ENCODE peak calls at places on chromosomes 1 and 21, in five cellular contexts. I is neuronal stem cell; S is CD8-positive, alpha-beta T cell; W is body of pancreas; D is OCI-LY7. P is an unnamed sample. For H3K4me1, the result is how much of the 10 kb centered on the place peaks cover.

GRCh38 chr1:168469690-168470089 is 74.1 kb downstream of the XCL2 start:
- DNase-seq in W (peak), I (no peak), D (no peak), S (peak), P (peak)

GRCh38 chr21:46500224-46500861 is 41.7 kb downstream of the DIP2A start:
- DNase-seq in I (no peak), W (no peak), S (no peak), D (no peak), P (no peak)

GRCh38 chr1:30327370-30328099 is 395.9 kb downstream of the MATN1 start:
- DNase-seq in D (no peak), S (no peak), W (no peak), I (no peak), P (peak)

GRCh38 chr1:54359393-54360162 is 46.6 kb downstream of the SSBP3 start:
- DNase-seq in W (no peak), S (no peak), I (no peak), D (no peak), P (no peak)

GRCh38 chr1:225461533-225462428 is 33.9 kb upstream of the LBR start:
- DNase-seq in S (no peak), D (no peak), W (peak), I (no peak), P (no peak)

GRCh38 chr1:64923294-64923718 is 43.0 kb downstream of the JAK1 start:
- DNase-seq in W (no peak), D (no peak), I (no peak), S (peak), P (no peak)

GRCh38 chr1:75542818-75543570 is 67.9 kb downstream of the SLC44A5 start:
- DNase-seq in I (no peak), D (no peak), S (no peak), W (no peak), P (no peak)

GRCh38 chr1:38608202-38608864 is 251.2 kb downstream of the RRAGC start:
- DNase-seq in S (no peak), D (peak), I (peak), W (no peak), P (peak)

GRCh38 chr1:200296091-200296661 is 113.7 kb downstream of the ZNF281 start:
- DNase-seq in D (no peak), W (peak), I (no peak), S (no peak), P (no peak)

GRCh38 chr1:59146651-59147358 is 150.1 kb upstream of the FGGY start:
- DNase-seq in S (peak), W (peak), D (no peak), I (peak), P (peak)

GRCh38 chr1:3556336-3556735 is 55.0 kb downstream of the MEGF6 start:
- DNase-seq in W (no peak), I (no peak), S (no peak), D (no peak), P (no peak)

GRCh38 chr1:87224209-87224608 is 104.5 kb upstream of the LMO4 start:
- DNase-seq in S (no peak), I (no peak), D (no peak), W (no peak), P (no peak)

GRCh38 chr1:99598738-99599411 is 47.0 kb upstream of the PALMD start:
- DNase-seq in W (no peak), D (no peak), S (no peak), I (no peak), P (no peak)

GRCh38 chr1:97414682-97415312 is 506.0 kb downstream of the DPYD start:
- DNase-seq in D (no peak), W (no peak), S (no peak), I (no peak), P (no peak)

GRCh38 chr1:248824701-248825100 is 1.0 kb downstream of the SH3BP5L start:
- DNase-seq in W (no peak), S (no peak), D (no peak), I (no peak), P (no peak)

GRCh38 chr21:31952828-31953227 is 80.0 kb downstream of the HUNK start:
- DNase-seq in S (no peak), D (no peak), I (no peak), W (no peak), P (no peak)

GRCh38 chr1:245458234-245458633 is 303.4 kb downstream of the KIF26B start:
- DNase-seq in I (no peak), D (no peak), W (no peak), S (no peak), P (peak)

DNA sequence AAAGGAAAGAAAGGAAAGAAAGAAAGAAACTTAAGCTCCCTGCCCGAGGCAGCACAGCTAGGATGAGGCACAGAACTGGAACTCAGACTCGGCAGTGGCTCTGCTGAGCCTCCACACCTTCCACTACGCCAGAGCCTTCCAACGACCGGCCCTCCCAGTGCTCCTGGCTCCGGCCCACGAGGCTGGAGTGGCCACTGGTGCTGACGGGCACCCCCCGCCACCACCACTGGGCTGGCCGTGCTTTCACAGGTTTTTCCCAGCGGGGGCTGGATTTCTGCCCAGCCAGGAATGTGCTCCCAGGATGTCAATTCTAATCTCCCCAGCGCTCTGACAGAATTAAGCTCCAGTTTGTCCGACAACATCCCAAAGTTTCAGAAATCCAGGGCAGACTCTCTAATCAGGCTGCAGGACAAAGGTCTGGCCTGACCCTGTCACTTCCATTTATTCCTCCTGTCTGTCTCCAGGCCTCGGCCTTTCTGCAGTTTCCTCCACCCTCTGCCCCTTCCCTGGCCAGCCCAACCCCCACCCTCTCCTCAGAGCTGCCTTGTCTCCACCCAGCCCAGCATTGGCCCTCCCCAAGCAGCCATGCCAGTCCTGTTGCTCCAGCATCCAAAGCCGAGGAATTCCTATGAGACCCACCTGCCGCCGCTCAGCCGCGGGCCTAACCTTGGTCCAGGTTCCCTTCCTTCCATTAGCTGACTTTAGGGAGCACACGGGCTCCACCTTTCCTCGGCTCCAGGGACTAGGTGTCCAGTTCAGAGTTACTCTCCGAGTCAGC is 81.9 kb downstream of the CASZ1 start:
- DNase-seq in I (peak), S (no peak), W (peak), D (no peak), P (peak)
- H3K4me1 ChIP-seq in I (under half), S (under half), W (under half), D (under half), P (under half)

GRCh38 chr1:116982319-116983004 is 19.1 kb upstream of the CD101 start:
- DNase-seq in W (peak), D (no peak), S (no peak), I (no peak), P (peak)

GRCh38 chr1:116986531-116987255 is 14.9 kb upstream of the CD101 start:
- DNase-seq in I (no peak), D (no peak), W (peak), S (no peak), P (no peak)

GRCh38 chr1:116983678-116984077 is 17.9 kb upstream of the CD101 start:
- DNase-seq in S (no peak), I (no peak), D (no peak), W (no peak), P (no peak)

GRCh38 chr1:116983112-116983511 is 18.4 kb upstream of the CD101 start:
- DNase-seq in I (no peak), D (no peak), S (no peak), W (no peak), P (no peak)

DNA sequence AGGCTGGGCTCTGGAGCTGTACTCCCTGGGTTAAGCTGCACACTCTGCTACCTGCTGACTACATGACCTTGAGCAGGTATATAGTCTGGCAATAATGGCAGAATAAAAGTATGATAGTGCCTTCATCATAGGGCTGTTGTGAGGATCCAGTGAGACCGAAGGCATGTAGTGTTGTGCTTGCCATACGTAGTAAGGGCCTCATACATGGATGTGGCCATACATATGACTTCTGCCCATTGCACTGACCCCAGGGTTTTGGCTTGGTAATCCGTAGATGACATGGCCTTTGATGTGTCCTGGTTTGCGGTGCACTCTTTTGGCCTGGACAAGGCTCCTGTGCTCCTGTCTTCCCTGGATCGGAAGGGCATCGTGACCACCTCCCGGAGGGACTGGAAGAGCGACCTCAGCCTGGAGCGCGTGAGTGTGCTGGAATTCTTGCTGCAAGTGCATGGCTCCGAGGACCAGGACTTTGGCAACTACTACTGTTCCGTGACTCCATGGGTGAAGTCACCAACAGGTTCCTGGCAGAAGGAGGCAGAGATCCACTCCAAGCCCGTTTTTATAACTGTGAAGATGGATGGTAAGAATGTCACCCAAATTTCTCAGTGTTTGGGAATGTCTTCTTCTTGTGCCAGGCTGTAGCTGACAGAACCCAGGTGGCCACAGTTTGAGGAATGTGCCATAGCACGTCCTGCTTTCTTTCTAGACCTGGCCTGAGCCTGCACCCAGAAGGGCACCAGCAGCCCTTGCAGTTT is 17.0 kb upstream of the CD101 start:
- DNase-seq in I (no peak), D (no peak), W (no peak), S (no peak), P (no peak)
- H3K4me1 ChIP-seq in I (under half), D (under half), W (half or more), S (under half), P (under half)

GRCh38 chr1:15332952-15333715 is 76.6 kb upstream of the EFHD2 start:
- DNase-seq in D (no peak), S (no peak), W (no peak), I (no peak), P (no peak)
- H3K4me1 ChIP-seq in D (under half), S (under half), W (under half), I (under half), P (under half)

GRCh38 chr1:203668401-203668800 is 41.8 kb downstream of the ATP2B4 start:
- DNase-seq in D (no peak), I (no peak), W (no peak), S (no peak), P (no peak)

GRCh38 chr1:203665986-203666385 is 39.4 kb downstream of the ATP2B4 start:
- DNase-seq in I (no peak), S (no peak), W (no peak), D (no peak), P (no peak)

GRCh38 chr1:203663820-203664219 is 37.2 kb downstream of the ATP2B4 start:
- DNase-seq in D (no peak), W (no peak), I (no peak), S (no peak), P (no peak)

GRCh38 chr1:203667616-203668015 is 41.0 kb downstream of the ATP2B4 start:
- DNase-seq in I (no peak), D (no peak), W (no peak), S (no peak), P (no peak)

GRCh38 chr1:203666621-203667020 is 40.0 kb downstream of the ATP2B4 start:
- DNase-seq in W (no peak), D (no peak), I (no peak), S (no peak), P (no peak)
- H3K4me1 ChIP-seq in W (under half), D (under half), I (under half), S (under half), P (under half)

GRCh38 chr1:1777510-1777909 is 760 bp downstream of the NADK start:
- DNase-seq in S (no peak), I (no peak), D (peak), W (peak), P (no peak)

GRCh38 chr1:1778827-1779675 is 781 bp upstream of the NADK start:
- DNase-seq in I (peak), D (peak), S (peak), W (peak), P (peak)

GRCh38 chr1:1777950-1778826 is at the start of gene NADK:
- DNase-seq in D (peak), I (peak), W (peak), S (peak), P (peak)

GRCh38 chr1:1775364-1776226 is 2.7 kb downstream of the NADK start:
- DNase-seq in D (peak), W (no peak), I (no peak), S (no peak), P (no peak)

DNA sequence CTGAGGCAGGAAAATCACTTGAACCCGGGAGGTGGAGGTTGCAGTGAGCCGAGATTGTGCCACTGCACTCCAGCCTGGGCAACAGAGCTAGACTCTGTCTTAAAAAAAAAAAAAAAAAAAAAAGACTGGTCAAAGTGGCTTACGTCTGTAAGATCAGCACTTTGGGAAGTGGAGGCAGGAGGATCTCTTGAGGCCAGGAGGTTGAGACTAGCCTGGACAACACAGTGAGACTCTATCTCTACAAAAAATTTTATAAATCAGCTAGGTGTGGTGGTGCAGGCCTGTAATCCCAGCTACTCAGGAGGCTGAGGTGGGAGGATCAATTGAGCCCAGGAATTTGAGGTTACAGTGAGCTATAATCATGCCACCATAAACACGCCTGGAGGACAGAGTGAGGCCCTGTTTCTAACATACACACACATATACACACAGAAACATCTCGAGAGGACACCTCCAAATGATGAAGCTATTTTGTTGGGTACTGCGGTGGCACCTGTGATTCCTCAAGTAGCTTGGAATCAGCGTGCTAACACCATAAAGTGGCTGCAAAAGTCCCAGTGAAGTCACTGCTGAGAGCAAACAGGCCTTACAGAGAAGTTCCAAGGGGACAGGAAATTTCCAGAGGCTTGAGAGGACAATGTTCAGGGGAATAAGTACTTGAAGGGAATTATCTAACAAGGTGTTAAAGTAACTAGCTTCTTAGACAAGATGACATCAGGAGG is 1.4 kb downstream of the NADK start:
- DNase-seq in W (no peak), S (no peak), D (peak), I (no peak), P (no peak)
- H3K4me1 ChIP-seq in W (half or more), S (half or more), D (half or more), I (under half), P (under half)

DNA sequence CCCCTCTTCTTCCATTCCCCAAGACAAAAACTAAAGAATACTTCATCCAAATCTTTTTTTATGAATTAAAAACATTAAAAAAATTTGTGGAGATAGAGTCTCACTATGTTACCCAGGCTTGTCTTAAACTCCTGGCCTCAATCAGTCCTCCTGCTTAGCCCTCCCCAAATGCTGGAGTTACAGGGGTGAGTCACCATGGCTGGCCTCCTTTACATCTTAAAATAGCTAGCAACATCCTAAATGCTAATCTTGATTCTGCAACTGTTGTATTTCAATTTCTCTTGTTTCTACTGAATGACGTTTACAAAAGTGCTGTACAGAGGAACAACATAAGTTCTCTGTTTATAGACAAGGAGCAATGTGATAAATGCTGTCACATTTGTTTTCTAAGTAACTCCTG is 483.5 kb downstream of the ADGRL2 start:
- DNase-seq in D (no peak), S (no peak), I (no peak), W (no peak), P (no peak)
- H3K4me1 ChIP-seq in D (under half), S (under half), I (under half), W (under half), P (under half)

DNA sequence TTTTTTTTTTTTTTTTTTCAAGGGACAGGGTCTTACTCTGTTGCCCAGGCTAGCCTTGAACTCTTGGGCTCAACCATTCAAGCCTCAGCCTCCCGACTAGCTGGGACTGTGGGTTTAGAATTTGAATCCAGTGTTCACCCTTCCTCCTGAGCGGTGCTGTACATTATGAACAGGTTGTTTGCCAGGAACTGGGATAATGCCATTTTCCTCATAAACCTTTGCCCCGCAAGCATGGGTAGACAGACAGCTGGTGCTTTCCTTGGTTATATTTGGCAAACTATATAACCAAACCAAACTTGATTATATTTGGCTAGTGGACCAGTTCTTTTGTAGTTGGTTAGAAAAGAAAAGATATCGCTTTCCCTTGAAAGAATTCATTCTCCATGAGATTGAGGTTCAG is 54.9 kb downstream of the GALNT2 start:
- DNase-seq in D (no peak), S (no peak), I (no peak), W (peak), P (no peak)
- H3K4me1 ChIP-seq in D (half or more), S (under half), I (under half), W (half or more), P (under half)

DNA sequence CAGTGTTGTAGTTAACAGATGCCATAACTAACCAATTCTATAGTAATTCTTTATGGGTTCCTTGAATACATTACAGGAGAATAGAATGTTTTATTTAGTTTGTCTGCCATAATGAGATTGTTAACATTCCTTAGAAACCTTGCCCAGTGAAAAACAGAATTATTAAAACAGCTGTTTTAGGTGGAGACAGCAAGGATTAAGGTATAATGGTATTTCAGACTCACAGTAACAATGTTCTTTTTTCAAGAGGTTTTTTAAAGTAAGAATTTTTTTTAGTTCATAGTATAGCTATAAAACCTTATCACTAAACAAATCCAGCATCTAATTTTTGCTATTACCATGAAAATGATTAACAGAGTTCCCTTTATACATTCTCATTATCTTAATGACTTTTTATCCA is 95.2 kb downstream of the ATP5PO start:
- DNase-seq in W (no peak), D (no peak), I (no peak), S (no peak), P (no peak)
- H3K4me1 ChIP-seq in W (under half), D (under half), I (under half), S (under half), P (under half)

DNA sequence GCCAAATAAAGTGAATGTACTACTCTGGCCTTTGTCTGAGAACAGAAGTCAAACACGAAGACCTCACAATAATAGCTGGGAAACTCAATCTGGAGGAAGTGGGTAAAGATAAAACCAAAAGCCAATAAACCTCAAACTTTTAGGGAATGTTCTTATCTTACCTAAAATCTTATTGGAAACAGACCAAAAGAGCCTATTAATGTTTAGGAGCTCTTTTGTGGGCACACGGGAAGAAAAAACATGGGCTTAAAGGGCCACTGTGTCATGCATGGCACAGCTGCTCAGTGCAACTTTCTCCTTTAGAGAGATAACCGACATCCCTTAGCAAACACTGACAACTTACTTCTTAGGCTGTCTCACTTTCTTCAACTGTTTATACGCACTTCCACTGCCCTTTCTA is 16.1 kb downstream of the EIF2B3 start:
- DNase-seq in D (no peak), I (no peak), S (no peak), W (no peak), P (no peak)
- H3K4me1 ChIP-seq in D (under half), I (under half), S (under half), W (under half), P (under half)

GRCh38 chr1:109814993-109815786 is 51.5 kb upstream of the EPS8L3 start:
- DNase-seq in I (no peak), W (no peak), S (no peak), D (no peak), P (peak)
- H3K4me1 ChIP-seq in I (under half), W (under half), S (under half), D (under half), P (under half)

P was measured in endodermal cell.